ENCODE peak calls at places on chromosome 10, in eight cellular contexts. L is HCT116, P is transverse colon, F is GM12891, W is esophagus muscularis mucosa, O is spleen, U is SK-N-SH, G is prostate gland. B is an unnamed sample.

GRCh38 chr10:49375611-49376010 is 20.3 kb downstream of the DRGX start:
- DNase-seq in L (no peak), P (no peak), F (no peak), W (no peak), O (no peak), U (no peak), G (no peak), B (no peak)

GRCh38 chr10:60480865-60481563 is 91.3 kb upstream of the ANK3 start:
- DNase-seq in L (peak; percentile 12), P (no peak), F (no peak), W (no peak), O (no peak), U (no peak), G (peak; percentile 75), B (no peak)

GRCh38 chr10:119494224-119495060 is 48.1 kb downstream of the RGS10 start:
- DNase-seq in L (no peak), P (no peak), F (no peak), W (no peak), O (no peak), U (no peak), G (peak; percentile 33), B (no peak)

GRCh38 chr10:71751515-71752224 is 21.6 kb downstream of the VSIR start:
- DNase-seq in L (no peak), P (no peak), F (no peak), W (no peak), O (peak; percentile 78), U (no peak), G (no peak), B (no peak)

GRCh38 chr10:88088441-88089340 is 225.3 kb downstream of the PTEN start:
- DNase-seq in L (no peak), P (no peak), F (no peak), W (no peak), O (no peak), U (no peak), G (peak; percentile 21), B (no peak)

GRCh38 chr10:24962998-24963397 is 10.6 kb upstream of the PRTFDC1 start:
- DNase-seq in L (peak; percentile 90), P (no peak), F (no peak), W (no peak), O (no peak), U (no peak), G (no peak), B (no peak)

GRCh38 chr10:73228247-73228646 is 18.8 kb downstream of the DNAJC9 start:
- DNase-seq in L (no peak), P (no peak), F (no peak), W (no peak), O (no peak), U (no peak), G (no peak), B (no peak)

GRCh38 chr10:86373251-86373650 is 6.7 kb upstream of the GRID1 start:
- DNase-seq in L (no peak), P (no peak), F (no peak), W (no peak), O (no peak), U (no peak), G (no peak), B (no peak)

GRCh38 chr10:77165445-77166316 is 471.9 kb downstream of the KCNMA1 start:
- DNase-seq in L (peak; percentile 51), P (peak; percentile 62), F (no peak), W (no peak), O (no peak), U (peak; percentile 54), G (peak; percentile 49), B (no peak)

GRCh38 chr10:130043491-130043890 is 67.1 kb downstream of the C10orf143 start:
- DNase-seq in L (no peak), P (no peak), F (no peak), W (no peak), O (no peak), U (no peak), G (no peak), B (no peak)

GRCh38 chr10:6054884-6055283 is 7.3 kb downstream of the IL2RA start:
- DNase-seq in L (no peak), P (no peak), F (no peak), W (peak; percentile 55), O (no peak), U (no peak), G (no peak), B (no peak)

GRCh38 chr10:43137971-43138756 is at the start of gene CSGALNACT2:
- DNase-seq in L (peak; percentile 34), P (peak; percentile 90), F (peak; percentile 84), W (peak; percentile 95), O (peak; percentile 97), U (peak; percentile 94), G (peak; percentile 81), B (peak; percentile 84)

GRCh38 chr10:69088471-69088769 is 517 bp downstream of the SRGN start:
- DNase-seq in L (no peak), P (no peak), F (no peak), W (no peak), O (no peak), U (no peak), G (no peak), B (no peak)

GRCh38 chr10:133465950-133466474 is 12.3 kb downstream of the SCART1 start:
- DNase-seq in L (no peak), P (no peak), F (no peak), W (peak; percentile 80), O (no peak), U (no peak), G (no peak), B (no peak)

GRCh38 chr10:33398796-33399195 is 64.3 kb upstream of the NRP1 start:
- DNase-seq in L (no peak), P (no peak), F (no peak), W (no peak), O (no peak), U (no peak), G (no peak), B (no peak)

GRCh38 chr10:17161788-17162187 is 32.2 kb upstream of the CUBN start:
- DNase-seq in L (no peak), P (no peak), F (no peak), W (no peak), O (no peak), U (no peak), G (no peak), B (no peak)
- TF ChIP-seq POLR2AphosphoS5 in L (no peak), P (no peak), F (no peak), W (no peak), O (no peak), U (no peak), G (no peak), B (no peak)

GRCh38 chr10:96118604-96119450 is 11.3 kb upstream of the ZNF518A start:
- DNase-seq in L (peak; percentile 98), P (peak; percentile 33), F (no peak), W (no peak), O (no peak), U (no peak), G (no peak), B (no peak)

GRCh38 chr10:96125142-96125515 is 5.0 kb upstream of the ZNF518A start:
- DNase-seq in L (no peak), P (no peak), F (no peak), W (no peak), O (no peak), U (no peak), G (no peak), B (no peak)

GRCh38 chr10:96129387-96130325 is at the start of gene ZNF518A:
- DNase-seq in L (peak; percentile 99), P (peak; percentile 94), F (peak; percentile 56), W (peak; percentile 97), O (peak; percentile 97), U (peak; percentile 88), G (peak; percentile 90), B (peak; percentile 65)

GRCh38 chr10:96122824-96123223 is 7.3 kb upstream of the ZNF518A start:
- DNase-seq in L (no peak), P (no peak), F (no peak), W (no peak), O (no peak), U (no peak), G (no peak), B (no peak)

DNA sequence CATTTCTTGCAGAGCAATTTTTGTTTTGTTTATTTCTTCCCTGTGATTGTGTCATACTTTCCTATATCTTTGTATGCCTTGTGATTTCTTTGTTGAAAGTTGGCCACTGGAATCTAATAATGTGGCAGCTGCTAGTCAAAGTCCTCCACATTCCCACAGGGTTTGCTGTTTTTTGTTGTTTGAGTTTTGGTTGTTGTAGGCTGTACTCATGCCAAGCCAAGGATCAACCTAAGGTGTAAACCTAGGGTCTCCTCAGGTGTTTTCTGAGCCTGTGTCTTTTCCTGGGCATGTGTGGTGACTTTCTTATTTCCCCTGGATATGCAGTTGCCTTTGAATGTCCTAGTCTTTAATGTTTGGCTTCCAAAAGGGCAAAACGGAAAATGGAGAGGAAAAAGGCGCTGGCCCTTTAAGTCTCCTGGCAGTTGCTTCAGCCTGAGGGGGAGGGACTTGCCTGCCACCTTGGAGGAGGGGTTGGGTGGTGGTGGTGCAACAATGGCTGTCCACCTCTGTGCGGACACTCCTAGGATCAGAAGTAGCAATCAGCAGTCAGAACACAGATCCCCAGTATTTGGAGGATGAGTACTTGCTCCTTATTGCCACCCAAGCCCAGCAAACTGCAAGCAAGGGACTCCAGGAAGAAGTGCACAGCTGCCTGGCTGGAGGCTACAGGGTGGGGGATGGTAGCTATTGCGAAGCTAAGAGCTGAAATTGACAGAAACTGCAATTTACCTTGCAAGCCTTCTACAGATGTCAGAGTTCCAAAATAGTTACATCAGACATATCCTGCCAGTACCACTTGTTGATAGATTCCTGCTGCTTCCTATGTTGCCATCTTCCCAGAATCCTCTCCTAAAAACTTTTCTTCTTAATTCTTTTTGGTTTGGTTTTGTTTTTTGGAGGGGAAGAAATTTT is 5.6 kb upstream of the ZNF518A start:
- DNase-seq in L (peak; percentile 67), P (peak; percentile 63), F (no peak), W (no peak), O (peak; percentile 77), U (peak; percentile 30), G (no peak), B (no peak)
- TF ChIP-seq POLR2AphosphoS5 in L (peak; percentile 88), P (no peak), F (no peak), W (no peak), O (no peak), U (no peak), G (no peak), B (no peak)

GRCh38 chr10:102814873-102815661 is 22.1 kb downstream of the CYP17A1 start:
- DNase-seq in L (no peak), P (peak; percentile 60), F (no peak), W (no peak), O (peak; percentile 79), U (peak; percentile 31), G (peak; percentile 52), B (no peak)

GRCh38 chr10:102817175-102817574 is 20.0 kb downstream of the CYP17A1 start:
- DNase-seq in L (no peak), P (no peak), F (no peak), W (no peak), O (no peak), U (no peak), G (no peak), B (no peak)

GRCh38 chr10:102813734-102814455 is 23.3 kb downstream of the CYP17A1 start:
- DNase-seq in L (no peak), P (peak; percentile 65), F (no peak), W (no peak), O (no peak), U (no peak), G (no peak), B (no peak)

GRCh38 chr10:102814456-102814871 is 22.7 kb downstream of the CYP17A1 start:
- DNase-seq in L (no peak), P (no peak), F (no peak), W (no peak), O (no peak), U (no peak), G (no peak), B (no peak)

GRCh38 chr10:102815790-102816549 is 21.2 kb downstream of the CYP17A1 start:
- DNase-seq in L (no peak), P (peak; percentile 34), F (no peak), W (peak; percentile 93), O (no peak), U (no peak), G (no peak), B (no peak)
- TF ChIP-seq POLR2AphosphoS5 in L (no peak), P (no peak), F (no peak), W (peak; percentile 70), O (peak; percentile 37), U (no peak), G (no peak), B (no peak)

GRCh38 chr10:103449208-103450144 is 2.7 kb downstream of the CALHM2 start:
- DNase-seq in L (no peak), P (no peak), F (no peak), W (no peak), O (no peak), U (no peak), G (no peak), B (no peak)
- TF ChIP-seq POLR2AphosphoS5 in L (no peak), P (no peak), F (no peak), W (no peak), O (peak; percentile 22), U (no peak), G (no peak), B (no peak)

B was measured in GM12892.